ENCODE peak calls at places on chromosomes 12 and 14, in five cellular contexts. N is upper lobe of left lung, F is heart left ventricle, G is lower leg skin, S is body of pancreas. Q is an unnamed sample.

GRCh38 chr12:116659771-116660481 is 77.9 kb downstream of the SPRING1 start:
- DNase-seq in G (peak; percentile 46), N (no peak), F (no peak), S (no peak), Q (no peak)

GRCh38 chr14:57976701-57977100 is 110.8 kb upstream of the SLC35F4 start:
- DNase-seq in G (no peak), S (no peak), N (no peak), F (no peak), Q (no peak)

GRCh38 chr14:89344871-89345270 is 72.2 kb downstream of the FOXN3 start:
- DNase-seq in N (no peak), G (no peak), S (no peak), F (peak; percentile 30), Q (no peak)

GRCh38 chr14:42214981-42215491 is 608.4 kb downstream of the LRFN5 start:
- DNase-seq in N (no peak), G (peak; percentile 81), F (no peak), S (no peak), Q (no peak)

GRCh38 chr12:90621927-90622326 is 333.0 kb downstream of the CCER1 start:
- DNase-seq in N (no peak), S (no peak), G (no peak), F (no peak), Q (no peak)

GRCh38 chr12:79629561-79629960 is 61.2 kb downstream of the PAWR start:
- DNase-seq in S (no peak), N (no peak), F (no peak), G (no peak), Q (no peak)

GRCh38 chr14:32977913-32978312 is 39.2 kb downstream of the NPAS3 start:
- DNase-seq in G (no peak), N (no peak), S (no peak), F (no peak), Q (no peak)

GRCh38 chr14:71193663-71194062 is 286.4 kb downstream of the PCNX1 start:
- DNase-seq in G (no peak), S (no peak), N (no peak), F (no peak), Q (no peak)

GRCh38 chr12:13941258-13942249 is 39.8 kb downstream of the GRIN2B start:
- DNase-seq in S (peak; percentile 73), N (peak; percentile 61), F (peak; percentile 31), G (no peak), Q (no peak)

GRCh38 chr12:40178701-40179100 is 46.1 kb upstream of the LRRK2 start:
- DNase-seq in N (no peak), G (no peak), S (no peak), F (no peak), Q (no peak)

GRCh38 chr12:48744251-48745008 is 27.9 kb upstream of the CCNT1 start:
- DNase-seq in F (no peak), S (no peak), G (no peak), N (no peak), Q (no peak)

GRCh38 chr14:22848391-22849164 is 12.2 kb downstream of the MMP14 start:
- DNase-seq in S (no peak), G (peak; percentile 97), N (no peak), F (peak; percentile 74), Q (peak; percentile 95)

GRCh38 chr14:76701981-76702380 is 59.3 kb upstream of the VASH1 start:
- DNase-seq in F (peak; percentile 68), N (no peak), S (no peak), G (peak; percentile 82), Q (peak; percentile 63)

GRCh38 chr14:77469041-77469440 is 11.1 kb downstream of the AHSA1 start:
- DNase-seq in N (no peak), F (no peak), G (no peak), S (no peak), Q (no peak)

GRCh38 chr12:62785941-62786559 is 148.9 kb downstream of the PPM1H start:
- DNase-seq in S (no peak), N (peak; percentile 77), F (peak; percentile 73), G (no peak), Q (peak; percentile 69)

GRCh38 chr12:2804390-2805145 is 7.9 kb upstream of the ITFG2 start:
- DNase-seq in S (peak; percentile 29), F (peak; percentile 78), N (no peak), G (no peak), Q (peak; percentile 84)

GRCh38 chr14:92026548-92027190 is 13.2 kb downstream of the TRIP11 start:
- DNase-seq in G (no peak), S (no peak), N (no peak), F (no peak), Q (no peak)

GRCh38 chr14:86543531-86543930 is 1013.6 kb downstream of the FLRT2 start:
- DNase-seq in F (no peak), N (no peak), S (no peak), G (no peak), Q (no peak)

GRCh38 chr14:93832076-93832475 is 43.8 kb upstream of the PRIMA1 start:
- DNase-seq in G (no peak), S (no peak), F (no peak), N (no peak), Q (no peak)

GRCh38 chr12:55743967-55744931 is 1.3 kb downstream of the GDF11 start:
- DNase-seq in G (no peak), N (no peak), S (no peak), F (no peak), Q (peak; percentile 69)

GRCh38 chr14:60649815-60650381 is 621 bp upstream of the SIX1 start:
- DNase-seq in N (no peak), F (no peak), S (no peak), G (no peak), Q (no peak)

GRCh38 chr12:99066726-99067125 is 421.6 kb downstream of the APAF1 start:
- DNase-seq in G (no peak), F (no peak), N (no peak), S (no peak), Q (no peak)

GRCh38 chr14:39138450-39138849 is 24.3 kb downstream of the GEMIN2 start:
- DNase-seq in F (no peak), N (no peak), G (no peak), S (no peak), Q (no peak)

GRCh38 chr12:80053048-80053790 is 46.1 kb upstream of the OTOGL start:
- DNase-seq in F (peak; percentile 74), N (peak; percentile 23), S (peak; percentile 19), G (peak; percentile 91), Q (peak; percentile 93)

GRCh38 chr14:101466456-101467180 is 94.7 kb upstream of the DIO3 start:
- DNase-seq in S (no peak), N (no peak), G (peak; percentile 56), F (no peak), Q (no peak)

GRCh38 chr12:129185855-129186254 is 332.6 kb downstream of the GLT1D1 start:
- DNase-seq in F (no peak), S (no peak), N (no peak), G (no peak), Q (no peak)

DNA sequence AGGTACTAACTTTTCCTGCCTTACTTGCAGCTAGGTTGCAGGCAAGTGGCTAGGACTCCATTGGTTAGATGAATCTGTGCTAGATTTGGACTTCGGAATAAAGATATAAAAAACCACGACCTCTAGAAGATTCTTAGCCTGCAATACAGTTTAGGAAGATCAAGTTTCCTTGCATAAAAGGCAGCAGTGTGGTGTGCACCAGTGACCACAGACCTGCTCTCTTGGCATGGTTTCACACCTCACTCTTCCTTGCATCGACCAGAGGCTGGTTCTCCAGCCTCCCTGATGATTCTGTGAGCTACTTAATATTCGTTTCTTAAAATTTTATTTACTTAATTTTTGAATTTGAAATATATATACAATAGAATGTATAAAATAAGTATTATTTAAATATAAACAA is 9.8 kb downstream of the KLHDC1 start:
- DNase-seq in S (no peak), F (no peak), G (no peak), N (no peak), Q (no peak)
- TF ChIP-seq CTCF in S (no peak), F (no peak), G (no peak), N (no peak), Q (no peak)

DNA sequence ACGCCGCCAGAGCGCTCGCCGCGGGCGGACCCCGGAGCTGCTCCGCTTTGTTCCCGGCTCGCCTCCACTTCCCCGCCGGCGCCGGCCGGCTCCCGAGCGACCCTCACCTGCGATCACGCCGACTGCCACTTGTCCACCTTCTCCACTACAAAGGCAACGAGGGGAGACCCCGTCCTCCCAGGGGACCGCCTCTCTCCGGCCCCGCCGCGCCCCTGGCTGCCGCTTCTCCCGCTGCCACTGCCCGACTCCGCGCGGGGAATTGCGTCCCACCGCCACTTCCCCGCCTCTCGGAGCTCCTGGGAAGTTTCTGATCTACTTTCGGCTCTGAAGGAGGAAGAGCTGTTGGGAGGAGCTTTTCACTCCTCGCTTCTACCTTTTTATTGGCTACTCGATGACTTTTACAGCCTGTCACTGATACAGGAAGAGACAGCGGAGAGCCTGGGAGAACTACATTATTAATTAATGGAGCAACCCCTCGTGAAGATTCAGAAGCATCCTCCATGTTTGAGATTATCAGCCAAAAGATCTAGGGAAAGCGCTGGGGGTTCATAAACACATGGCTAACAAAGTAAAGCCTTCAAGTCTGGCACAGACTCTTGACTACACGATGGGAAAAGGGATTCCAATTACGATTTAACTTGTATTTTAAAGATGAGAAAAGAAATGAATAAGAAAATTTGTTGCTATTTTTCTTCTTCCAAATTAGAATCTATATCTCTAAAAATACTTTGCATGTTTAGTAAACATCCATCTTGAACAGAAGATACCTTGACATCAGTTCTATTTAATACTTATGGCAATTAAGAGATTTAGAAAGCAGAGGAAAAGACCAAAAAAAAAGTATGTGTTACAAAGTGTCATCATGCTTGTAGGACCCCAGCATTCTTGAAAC is at the start of gene BAZ1A:
- DNase-seq in N (peak; percentile 73), S (peak; percentile 60), F (peak; percentile 68), G (peak; percentile 95), Q (peak; percentile 83)
- TF ChIP-seq POLR2A in N (peak; percentile 94), S (peak; percentile 88), F (no peak), G (no peak), Q (peak; percentile 88)

DNA sequence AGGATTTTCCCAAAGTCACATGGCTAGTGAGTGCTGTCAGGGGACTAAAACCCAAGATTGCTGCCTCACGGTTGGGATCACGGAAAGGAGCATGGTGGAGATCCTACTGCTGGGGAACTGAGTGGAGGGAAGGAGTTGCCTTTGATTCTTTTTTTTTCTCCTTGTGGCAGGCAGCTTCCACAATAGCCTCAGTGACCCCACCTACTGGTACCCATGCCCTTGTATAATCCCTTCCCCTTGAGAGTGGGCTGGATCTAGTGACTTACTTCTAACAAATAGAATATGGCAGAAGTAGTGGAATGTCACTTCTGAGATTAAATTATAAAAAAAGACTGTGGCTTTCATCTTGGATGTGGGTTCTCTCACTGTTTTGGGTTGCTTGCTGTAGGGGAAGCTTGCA is 135.7 kb downstream of the DICER1 start:
- DNase-seq in S (no peak), F (no peak), N (no peak), G (no peak), Q (no peak)
- TF ChIP-seq CTCF in S (no peak), F (no peak), N (no peak), G (no peak), Q (no peak)

DNA sequence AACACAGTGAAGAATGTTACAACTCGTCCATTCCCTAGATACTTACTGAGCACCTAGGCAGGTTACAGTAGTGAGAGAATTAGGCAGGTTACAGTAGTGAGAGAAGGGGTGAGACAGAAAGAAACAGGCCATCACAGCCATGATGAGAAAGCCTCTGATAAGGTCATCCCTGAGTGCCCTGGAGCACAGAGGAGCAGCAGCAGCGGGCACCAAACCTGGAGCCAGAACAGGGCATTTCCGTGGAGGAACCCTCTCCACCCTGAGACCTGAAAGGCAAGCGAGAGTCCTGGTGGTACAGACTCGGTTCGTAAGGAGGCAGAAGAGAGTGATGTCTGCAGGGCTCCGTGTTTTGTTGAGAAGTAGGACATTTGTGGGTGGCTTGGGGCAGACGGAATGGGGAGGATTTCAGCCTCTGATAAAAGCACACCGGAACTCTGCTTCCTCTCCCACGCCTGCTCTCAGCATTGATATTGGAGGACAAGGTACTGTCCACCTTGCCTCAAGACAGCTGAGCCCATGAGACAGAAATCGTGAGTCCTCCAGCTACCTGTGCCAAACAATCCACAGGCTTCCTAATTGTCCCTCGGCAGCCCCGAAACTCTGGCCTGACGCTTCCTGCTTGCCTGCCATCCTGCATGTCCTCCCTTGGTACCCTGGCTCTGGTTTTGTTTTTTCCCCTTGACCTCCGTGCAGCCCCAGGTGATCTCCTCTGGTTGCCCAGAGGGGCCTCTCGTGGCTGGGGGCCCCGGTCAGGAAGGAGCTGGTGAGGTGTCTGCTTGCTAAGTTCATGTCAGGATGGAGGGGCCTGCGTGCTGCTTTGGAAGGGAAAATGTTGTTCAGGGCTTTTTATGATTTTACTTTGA is 136.1 kb downstream of the GCH1 start:
- DNase-seq in F (no peak), S (no peak), N (no peak), G (no peak), Q (peak; percentile 50)
- TF ChIP-seq POLR2A in F (no peak), S (no peak), N (no peak), G (no peak), Q (no peak)